ENCODE peak calls at places on chromosomes 13 and 19, in seven cellular contexts. One of them, this sample, is unnamed.

GRCh38 chr19:19361075-19361594 is 40.5 kb downstream of the MAU2 start:
- DNase-seq in body of pancreas: peak
- DNase-seq in activated CD4-positive, alpha-beta T cell treated with anti-CD3 and anti-CD28 coated beads, Interleukin-2, amount 10 ng/mL, durations not matched to agents 24 days and 14 days: peak
- DNase-seq in HFF-Myc: peak
- DNase-seq in activated naive CD4-positive, alpha-beta T cell treated with anti-CD3 and anti-CD28 coated beads, Interleukin-2, amount 10 ng/mL, durations not matched to agents 7 days and 5 days: peak
- DNase-seq in SJSA1: peak
- DNase-seq in kidney glomerular epithelial cell: peak
- DNase-seq in this sample: peak

GRCh38 chr13:33466262-33466661 is 180.7 kb upstream of the STARD13 start:
- DNase-seq in activated CD4-positive, alpha-beta T cell treated with anti-CD3 and anti-CD28 coated beads, Interleukin-2, amount 10 ng/mL, durations not matched to agents 24 days and 14 days: no peak
- DNase-seq in activated naive CD4-positive, alpha-beta T cell treated with anti-CD3 and anti-CD28 coated beads, Interleukin-2, amount 10 ng/mL, durations not matched to agents 7 days and 5 days: no peak
- DNase-seq in body of pancreas: no peak
- DNase-seq in HFF-Myc: no peak
- DNase-seq in kidney glomerular epithelial cell: no peak
- DNase-seq in SJSA1: no peak
- DNase-seq in this sample: no peak

GRCh38 chr13:48949566-48950506 is 25.9 kb upstream of the FNDC3A start:
- DNase-seq in activated CD4-positive, alpha-beta T cell treated with anti-CD3 and anti-CD28 coated beads, Interleukin-2, amount 10 ng/mL, durations not matched to agents 24 days and 14 days: no peak
- DNase-seq in SJSA1: no peak
- DNase-seq in activated naive CD4-positive, alpha-beta T cell treated with anti-CD3 and anti-CD28 coated beads, Interleukin-2, amount 10 ng/mL, durations not matched to agents 7 days and 5 days: no peak
- DNase-seq in kidney glomerular epithelial cell: no peak
- DNase-seq in body of pancreas: no peak
- DNase-seq in HFF-Myc: no peak
- DNase-seq in this sample: no peak

GRCh38 chr19:16920816-16921529 is 32.2 kb downstream of the F2RL3 start:
- DNase-seq in body of pancreas: no peak
- DNase-seq in activated naive CD4-positive, alpha-beta T cell treated with anti-CD3 and anti-CD28 coated beads, Interleukin-2, amount 10 ng/mL, durations not matched to agents 7 days and 5 days: peak
- DNase-seq in HFF-Myc: no peak
- DNase-seq in SJSA1: peak
- DNase-seq in activated CD4-positive, alpha-beta T cell treated with anti-CD3 and anti-CD28 coated beads, Interleukin-2, amount 10 ng/mL, durations not matched to agents 24 days and 14 days: no peak
- DNase-seq in kidney glomerular epithelial cell: no peak
- DNase-seq in this sample: no peak

GRCh38 chr19:18735324-18735723 is 51.8 kb downstream of the CRTC1 start:
- DNase-seq in SJSA1: no peak
- DNase-seq in activated naive CD4-positive, alpha-beta T cell treated with anti-CD3 and anti-CD28 coated beads, Interleukin-2, amount 10 ng/mL, durations not matched to agents 7 days and 5 days: no peak
- DNase-seq in activated CD4-positive, alpha-beta T cell treated with anti-CD3 and anti-CD28 coated beads, Interleukin-2, amount 10 ng/mL, durations not matched to agents 24 days and 14 days: no peak
- DNase-seq in HFF-Myc: no peak
- DNase-seq in kidney glomerular epithelial cell: no peak
- DNase-seq in body of pancreas: no peak
- DNase-seq in this sample: no peak

GRCh38 chr13:23447927-23448326 is 14.4 kb upstream of the SACS start:
- DNase-seq in SJSA1: no peak
- DNase-seq in kidney glomerular epithelial cell: no peak
- DNase-seq in body of pancreas: no peak
- DNase-seq in activated CD4-positive, alpha-beta T cell treated with anti-CD3 and anti-CD28 coated beads, Interleukin-2, amount 10 ng/mL, durations not matched to agents 24 days and 14 days: no peak
- DNase-seq in activated naive CD4-positive, alpha-beta T cell treated with anti-CD3 and anti-CD28 coated beads, Interleukin-2, amount 10 ng/mL, durations not matched to agents 7 days and 5 days: no peak
- DNase-seq in HFF-Myc: no peak
- DNase-seq in this sample: no peak

GRCh38 chr13:27631665-27632064 is 10.0 kb downstream of the POLR1D start:
- DNase-seq in activated naive CD4-positive, alpha-beta T cell treated with anti-CD3 and anti-CD28 coated beads, Interleukin-2, amount 10 ng/mL, durations not matched to agents 7 days and 5 days: no peak
- DNase-seq in activated CD4-positive, alpha-beta T cell treated with anti-CD3 and anti-CD28 coated beads, Interleukin-2, amount 10 ng/mL, durations not matched to agents 24 days and 14 days: no peak
- DNase-seq in SJSA1: no peak
- DNase-seq in HFF-Myc: no peak
- DNase-seq in kidney glomerular epithelial cell: no peak
- DNase-seq in body of pancreas: no peak
- DNase-seq in this sample: no peak

GRCh38 chr13:70107498-70108271 is at the start of gene ATXN8OS:
- DNase-seq in body of pancreas: no peak
- DNase-seq in kidney glomerular epithelial cell: no peak
- DNase-seq in activated naive CD4-positive, alpha-beta T cell treated with anti-CD3 and anti-CD28 coated beads, Interleukin-2, amount 10 ng/mL, durations not matched to agents 7 days and 5 days: no peak
- DNase-seq in activated CD4-positive, alpha-beta T cell treated with anti-CD3 and anti-CD28 coated beads, Interleukin-2, amount 10 ng/mL, durations not matched to agents 24 days and 14 days: no peak
- DNase-seq in HFF-Myc: no peak
- DNase-seq in SJSA1: no peak
- DNase-seq in this sample: peak

GRCh38 chr13:98515804-98516465 is 61.0 kb downstream of the STK24 start:
- DNase-seq in activated naive CD4-positive, alpha-beta T cell treated with anti-CD3 and anti-CD28 coated beads, Interleukin-2, amount 10 ng/mL, durations not matched to agents 7 days and 5 days: no peak
- DNase-seq in SJSA1: no peak
- DNase-seq in HFF-Myc: no peak
- DNase-seq in activated CD4-positive, alpha-beta T cell treated with anti-CD3 and anti-CD28 coated beads, Interleukin-2, amount 10 ng/mL, durations not matched to agents 24 days and 14 days: no peak
- DNase-seq in body of pancreas: no peak
- DNase-seq in kidney glomerular epithelial cell: peak
- DNase-seq in this sample: no peak

GRCh38 chr13:111947876-111948275 is 119.1 kb upstream of the SOX1 start:
- DNase-seq in activated naive CD4-positive, alpha-beta T cell treated with anti-CD3 and anti-CD28 coated beads, Interleukin-2, amount 10 ng/mL, durations not matched to agents 7 days and 5 days: no peak
- DNase-seq in kidney glomerular epithelial cell: no peak
- DNase-seq in body of pancreas: no peak
- DNase-seq in HFF-Myc: no peak
- DNase-seq in activated CD4-positive, alpha-beta T cell treated with anti-CD3 and anti-CD28 coated beads, Interleukin-2, amount 10 ng/mL, durations not matched to agents 24 days and 14 days: no peak
- DNase-seq in SJSA1: peak
- DNase-seq in this sample: peak

GRCh38 chr13:34254366-34254765 is 436.4 kb downstream of the RFC3 start:
- DNase-seq in body of pancreas: no peak
- DNase-seq in SJSA1: no peak
- DNase-seq in activated CD4-positive, alpha-beta T cell treated with anti-CD3 and anti-CD28 coated beads, Interleukin-2, amount 10 ng/mL, durations not matched to agents 24 days and 14 days: no peak
- DNase-seq in kidney glomerular epithelial cell: no peak
- DNase-seq in HFF-Myc: no peak
- DNase-seq in activated naive CD4-positive, alpha-beta T cell treated with anti-CD3 and anti-CD28 coated beads, Interleukin-2, amount 10 ng/mL, durations not matched to agents 7 days and 5 days: no peak
- DNase-seq in this sample: no peak

GRCh38 chr13:68168448-68168847 is 938.3 kb upstream of the PCDH9 start:
- DNase-seq in SJSA1: no peak
- DNase-seq in HFF-Myc: no peak
- DNase-seq in activated naive CD4-positive, alpha-beta T cell treated with anti-CD3 and anti-CD28 coated beads, Interleukin-2, amount 10 ng/mL, durations not matched to agents 7 days and 5 days: no peak
- DNase-seq in activated CD4-positive, alpha-beta T cell treated with anti-CD3 and anti-CD28 coated beads, Interleukin-2, amount 10 ng/mL, durations not matched to agents 24 days and 14 days: no peak
- DNase-seq in kidney glomerular epithelial cell: no peak
- DNase-seq in body of pancreas: no peak
- DNase-seq in this sample: no peak

GRCh38 chr19:38711726-38712153 is 32.5 kb downstream of the CAPN12 start:
- DNase-seq in kidney glomerular epithelial cell: peak
- DNase-seq in activated CD4-positive, alpha-beta T cell treated with anti-CD3 and anti-CD28 coated beads, Interleukin-2, amount 10 ng/mL, durations not matched to agents 24 days and 14 days: no peak
- DNase-seq in body of pancreas: peak
- DNase-seq in SJSA1: peak
- DNase-seq in HFF-Myc: no peak
- DNase-seq in activated naive CD4-positive, alpha-beta T cell treated with anti-CD3 and anti-CD28 coated beads, Interleukin-2, amount 10 ng/mL, durations not matched to agents 7 days and 5 days: no peak
- DNase-seq in this sample: no peak

GRCh38 chr13:48431431-48431830 is 18.5 kb upstream of the LPAR6 start:
- DNase-seq in activated CD4-positive, alpha-beta T cell treated with anti-CD3 and anti-CD28 coated beads, Interleukin-2, amount 10 ng/mL, durations not matched to agents 24 days and 14 days: no peak
- DNase-seq in body of pancreas: no peak
- DNase-seq in HFF-Myc: no peak
- DNase-seq in kidney glomerular epithelial cell: no peak
- DNase-seq in activated naive CD4-positive, alpha-beta T cell treated with anti-CD3 and anti-CD28 coated beads, Interleukin-2, amount 10 ng/mL, durations not matched to agents 7 days and 5 days: no peak
- DNase-seq in SJSA1: no peak
- DNase-seq in this sample: no peak

GRCh38 chr13:74758188-74758587 is 624.0 kb upstream of the KLF12 start:
- DNase-seq in HFF-Myc: no peak
- DNase-seq in activated CD4-positive, alpha-beta T cell treated with anti-CD3 and anti-CD28 coated beads, Interleukin-2, amount 10 ng/mL, durations not matched to agents 24 days and 14 days: no peak
- DNase-seq in activated naive CD4-positive, alpha-beta T cell treated with anti-CD3 and anti-CD28 coated beads, Interleukin-2, amount 10 ng/mL, durations not matched to agents 7 days and 5 days: no peak
- DNase-seq in body of pancreas: no peak
- DNase-seq in kidney glomerular epithelial cell: no peak
- DNase-seq in SJSA1: no peak
- DNase-seq in this sample: no peak

GRCh38 chr13:54210397-54211050 is 1181.9 kb downstream of the OLFM4 start:
- DNase-seq in HFF-Myc: no peak
- DNase-seq in activated naive CD4-positive, alpha-beta T cell treated with anti-CD3 and anti-CD28 coated beads, Interleukin-2, amount 10 ng/mL, durations not matched to agents 7 days and 5 days: no peak
- DNase-seq in kidney glomerular epithelial cell: no peak
- DNase-seq in activated CD4-positive, alpha-beta T cell treated with anti-CD3 and anti-CD28 coated beads, Interleukin-2, amount 10 ng/mL, durations not matched to agents 24 days and 14 days: no peak
- DNase-seq in body of pancreas: no peak
- DNase-seq in SJSA1: no peak
- DNase-seq in this sample: no peak

GRCh38 chr13:28613562-28613961 is 45.4 kb upstream of the POMP start:
- DNase-seq in SJSA1: no peak
- DNase-seq in activated CD4-positive, alpha-beta T cell treated with anti-CD3 and anti-CD28 coated beads, Interleukin-2, amount 10 ng/mL, durations not matched to agents 24 days and 14 days: no peak
- DNase-seq in kidney glomerular epithelial cell: no peak
- DNase-seq in HFF-Myc: no peak
- DNase-seq in body of pancreas: no peak
- DNase-seq in activated naive CD4-positive, alpha-beta T cell treated with anti-CD3 and anti-CD28 coated beads, Interleukin-2, amount 10 ng/mL, durations not matched to agents 7 days and 5 days: no peak
- DNase-seq in this sample: no peak

GRCh38 chr13:41549491-41549890 is 92.1 kb downstream of the RGCC start:
- DNase-seq in body of pancreas: no peak
- DNase-seq in kidney glomerular epithelial cell: no peak
- DNase-seq in SJSA1: no peak
- DNase-seq in HFF-Myc: no peak
- DNase-seq in activated CD4-positive, alpha-beta T cell treated with anti-CD3 and anti-CD28 coated beads, Interleukin-2, amount 10 ng/mL, durations not matched to agents 24 days and 14 days: no peak
- DNase-seq in activated naive CD4-positive, alpha-beta T cell treated with anti-CD3 and anti-CD28 coated beads, Interleukin-2, amount 10 ng/mL, durations not matched to agents 7 days and 5 days: no peak
- DNase-seq in this sample: no peak

GRCh38 chr13:34751492-34751891 is 190.6 kb upstream of the NBEA start:
- DNase-seq in body of pancreas: no peak
- DNase-seq in activated naive CD4-positive, alpha-beta T cell treated with anti-CD3 and anti-CD28 coated beads, Interleukin-2, amount 10 ng/mL, durations not matched to agents 7 days and 5 days: no peak
- DNase-seq in kidney glomerular epithelial cell: no peak
- DNase-seq in HFF-Myc: no peak
- DNase-seq in activated CD4-positive, alpha-beta T cell treated with anti-CD3 and anti-CD28 coated beads, Interleukin-2, amount 10 ng/mL, durations not matched to agents 24 days and 14 days: no peak
- DNase-seq in SJSA1: no peak
- DNase-seq in this sample: no peak

GRCh38 chr19:38012944-38013343 is 105.9 kb downstream of the SIPA1L3 start:
- DNase-seq in body of pancreas: no peak
- DNase-seq in activated CD4-positive, alpha-beta T cell treated with anti-CD3 and anti-CD28 coated beads, Interleukin-2, amount 10 ng/mL, durations not matched to agents 24 days and 14 days: no peak
- DNase-seq in HFF-Myc: no peak
- DNase-seq in SJSA1: no peak
- DNase-seq in kidney glomerular epithelial cell: no peak
- DNase-seq in activated naive CD4-positive, alpha-beta T cell treated with anti-CD3 and anti-CD28 coated beads, Interleukin-2, amount 10 ng/mL, durations not matched to agents 7 days and 5 days: no peak
- DNase-seq in this sample: no peak

GRCh38 chr19:42531313-42531712 is 3.0 kb upstream of the CEACAM1 start:
- DNase-seq in kidney glomerular epithelial cell: no peak
- DNase-seq in activated naive CD4-positive, alpha-beta T cell treated with anti-CD3 and anti-CD28 coated beads, Interleukin-2, amount 10 ng/mL, durations not matched to agents 7 days and 5 days: no peak
- DNase-seq in HFF-Myc: no peak
- DNase-seq in body of pancreas: no peak
- DNase-seq in activated CD4-positive, alpha-beta T cell treated with anti-CD3 and anti-CD28 coated beads, Interleukin-2, amount 10 ng/mL, durations not matched to agents 24 days and 14 days: no peak
- DNase-seq in SJSA1: peak
- DNase-seq in this sample: peak

GRCh38 chr19:46603752-46604241 is 2.7 kb downstream of the CALM3 start:
- DNase-seq in body of pancreas: no peak
- DNase-seq in activated CD4-positive, alpha-beta T cell treated with anti-CD3 and anti-CD28 coated beads, Interleukin-2, amount 10 ng/mL, durations not matched to agents 24 days and 14 days: no peak
- DNase-seq in HFF-Myc: no peak
- DNase-seq in activated naive CD4-positive, alpha-beta T cell treated with anti-CD3 and anti-CD28 coated beads, Interleukin-2, amount 10 ng/mL, durations not matched to agents 7 days and 5 days: peak
- DNase-seq in kidney glomerular epithelial cell: no peak
- DNase-seq in SJSA1: no peak
- DNase-seq in this sample: peak

GRCh38 chr19:48403606-48404005 is 10.1 kb downstream of the GRIN2D start:
- DNase-seq in activated naive CD4-positive, alpha-beta T cell treated with anti-CD3 and anti-CD28 coated beads, Interleukin-2, amount 10 ng/mL, durations not matched to agents 7 days and 5 days: peak
- DNase-seq in HFF-Myc: no peak
- DNase-seq in activated CD4-positive, alpha-beta T cell treated with anti-CD3 and anti-CD28 coated beads, Interleukin-2, amount 10 ng/mL, durations not matched to agents 24 days and 14 days: peak
- DNase-seq in body of pancreas: peak
- DNase-seq in kidney glomerular epithelial cell: peak
- DNase-seq in SJSA1: no peak
- DNase-seq in this sample: no peak

GRCh38 chr19:44212865-44213346 is 574 bp downstream of the ZNF227 start:
- DNase-seq in body of pancreas: no peak
- DNase-seq in activated naive CD4-positive, alpha-beta T cell treated with anti-CD3 and anti-CD28 coated beads, Interleukin-2, amount 10 ng/mL, durations not matched to agents 7 days and 5 days: no peak
- DNase-seq in SJSA1: no peak
- DNase-seq in kidney glomerular epithelial cell: peak
- DNase-seq in activated CD4-positive, alpha-beta T cell treated with anti-CD3 and anti-CD28 coated beads, Interleukin-2, amount 10 ng/mL, durations not matched to agents 24 days and 14 days: peak
- DNase-seq in HFF-Myc: peak
- DNase-seq in this sample: no peak

GRCh38 chr19:40219721-40220276 is 1.6 kb upstream of the TTC9B start:
- DNase-seq in kidney glomerular epithelial cell: peak
- DNase-seq in HFF-Myc: no peak
- DNase-seq in activated CD4-positive, alpha-beta T cell treated with anti-CD3 and anti-CD28 coated beads, Interleukin-2, amount 10 ng/mL, durations not matched to agents 24 days and 14 days: no peak
- DNase-seq in activated naive CD4-positive, alpha-beta T cell treated with anti-CD3 and anti-CD28 coated beads, Interleukin-2, amount 10 ng/mL, durations not matched to agents 7 days and 5 days: no peak
- DNase-seq in body of pancreas: no peak
- DNase-seq in SJSA1: no peak
- DNase-seq in this sample: no peak

GRCh38 chr19:20078696-20079095 is 896 bp downstream of the ZNF90 start:
- DNase-seq in HFF-Myc: no peak
- DNase-seq in activated naive CD4-positive, alpha-beta T cell treated with anti-CD3 and anti-CD28 coated beads, Interleukin-2, amount 10 ng/mL, durations not matched to agents 7 days and 5 days: peak
- DNase-seq in SJSA1: no peak
- DNase-seq in activated CD4-positive, alpha-beta T cell treated with anti-CD3 and anti-CD28 coated beads, Interleukin-2, amount 10 ng/mL, durations not matched to agents 24 days and 14 days: peak
- DNase-seq in kidney glomerular epithelial cell: no peak
- DNase-seq in body of pancreas: peak
- DNase-seq in this sample: peak

GRCh38 chr19:41443813-41444455 is 978 bp downstream of the ERICH4 start:
- DNase-seq in body of pancreas: no peak
- DNase-seq in kidney glomerular epithelial cell: no peak
- DNase-seq in activated naive CD4-positive, alpha-beta T cell treated with anti-CD3 and anti-CD28 coated beads, Interleukin-2, amount 10 ng/mL, durations not matched to agents 7 days and 5 days: no peak
- DNase-seq in activated CD4-positive, alpha-beta T cell treated with anti-CD3 and anti-CD28 coated beads, Interleukin-2, amount 10 ng/mL, durations not matched to agents 24 days and 14 days: peak
- DNase-seq in HFF-Myc: no peak
- DNase-seq in SJSA1: no peak
- DNase-seq in this sample: no peak

GRCh38 chr19:12485571-12485970 is 955 bp upstream of the ZNF709 start:
- DNase-seq in activated naive CD4-positive, alpha-beta T cell treated with anti-CD3 and anti-CD28 coated beads, Interleukin-2, amount 10 ng/mL, durations not matched to agents 7 days and 5 days: no peak
- DNase-seq in activated CD4-positive, alpha-beta T cell treated with anti-CD3 and anti-CD28 coated beads, Interleukin-2, amount 10 ng/mL, durations not matched to agents 24 days and 14 days: no peak
- DNase-seq in HFF-Myc: no peak
- DNase-seq in SJSA1: no peak
- DNase-seq in kidney glomerular epithelial cell: no peak
- DNase-seq in body of pancreas: no peak
- DNase-seq in this sample: no peak

GRCh38 chr19:55617426-55617825 is 6.9 kb downstream of the ZNF784 start:
- DNase-seq in HFF-Myc: no peak
- DNase-seq in body of pancreas: no peak
- DNase-seq in kidney glomerular epithelial cell: no peak
- DNase-seq in activated naive CD4-positive, alpha-beta T cell treated with anti-CD3 and anti-CD28 coated beads, Interleukin-2, amount 10 ng/mL, durations not matched to agents 7 days and 5 days: no peak
- DNase-seq in activated CD4-positive, alpha-beta T cell treated with anti-CD3 and anti-CD28 coated beads, Interleukin-2, amount 10 ng/mL, durations not matched to agents 24 days and 14 days: no peak
- DNase-seq in SJSA1: no peak
- DNase-seq in this sample: no peak

GRCh38 chr19:46371371-46371901 is 24.5 kb downstream of the PPP5C start:
- DNase-seq in HFF-Myc: no peak
- DNase-seq in kidney glomerular epithelial cell: no peak
- DNase-seq in body of pancreas: no peak
- DNase-seq in SJSA1: peak
- DNase-seq in activated naive CD4-positive, alpha-beta T cell treated with anti-CD3 and anti-CD28 coated beads, Interleukin-2, amount 10 ng/mL, durations not matched to agents 7 days and 5 days: peak
- DNase-seq in activated CD4-positive, alpha-beta T cell treated with anti-CD3 and anti-CD28 coated beads, Interleukin-2, amount 10 ng/mL, durations not matched to agents 24 days and 14 days: no peak
- DNase-seq in this sample: no peak

GRCh38 chr19:57466489-57466888 is 9.5 kb upstream of the VN1R1 start:
- DNase-seq in HFF-Myc: no peak
- DNase-seq in kidney glomerular epithelial cell: no peak
- DNase-seq in body of pancreas: no peak
- DNase-seq in SJSA1: no peak
- DNase-seq in activated CD4-positive, alpha-beta T cell treated with anti-CD3 and anti-CD28 coated beads, Interleukin-2, amount 10 ng/mL, durations not matched to agents 24 days and 14 days: no peak
- DNase-seq in activated naive CD4-positive, alpha-beta T cell treated with anti-CD3 and anti-CD28 coated beads, Interleukin-2, amount 10 ng/mL, durations not matched to agents 7 days and 5 days: no peak
- DNase-seq in this sample: no peak